ENCODE peak calls at places on chromosome 1, in six cellular contexts. O, V, M, S, A and Z are unnamed samples.

GRCh38 chr1:195899762-195900352 is 708.4 kb downstream of the KCNT2 start:
- DNase-seq in O (no peak), V (peak), M (no peak), S (no peak), A (peak), Z (no peak)

GRCh38 chr1:212514056-212514614 is 81.4 kb downstream of the NENF start:
- DNase-seq in O (no peak), V (peak), M (no peak), S (no peak), A (peak), Z (peak)

GRCh38 chr1:2921970-2922686 is 99.1 kb upstream of the ACTRT2 start:
- DNase-seq in O (peak), V (no peak), M (no peak), S (no peak), A (no peak), Z (no peak)

GRCh38 chr1:170426596-170426995 is 105.4 kb upstream of the GORAB start:
- DNase-seq in O (no peak), V (no peak), M (no peak), S (no peak), A (no peak), Z (no peak)

GRCh38 chr1:172352435-172352834 is 68.0 kb upstream of the C1orf105 start:
- DNase-seq in O (no peak), V (peak), M (no peak), S (no peak), A (peak), Z (no peak)

GRCh38 chr1:76209238-76209637 is 134.7 kb downstream of the ST6GALNAC3 start:
- DNase-seq in O (no peak), V (no peak), M (no peak), S (no peak), A (no peak), Z (no peak)

GRCh38 chr1:77556045-77556444 is 126.4 kb downstream of the ZZZ3 start:
- DNase-seq in O (no peak), V (no peak), M (no peak), S (no peak), A (no peak), Z (no peak)

GRCh38 chr1:2961081-2961480 is 60.2 kb upstream of the ACTRT2 start:
- DNase-seq in O (no peak), V (no peak), M (no peak), S (no peak), A (no peak), Z (no peak)

GRCh38 chr1:29753771-29754607 is 517.7 kb downstream of the PTPRU start:
- DNase-seq in O (no peak), V (no peak), M (no peak), S (no peak), A (no peak), Z (no peak)

GRCh38 chr1:36703526-36704208 is 221.0 kb upstream of the CSF3R start:
- DNase-seq in O (peak), V (peak), M (no peak), S (peak), A (peak), Z (peak)

GRCh38 chr1:247286134-247286670 is 30.3 kb downstream of the VN1R5 start:
- DNase-seq in O (no peak), V (no peak), M (no peak), S (no peak), A (no peak), Z (no peak)

GRCh38 chr1:10324627-10325026 is 74.2 kb upstream of the PGD start:
- DNase-seq in O (no peak), V (no peak), M (no peak), S (no peak), A (no peak), Z (no peak)

GRCh38 chr1:6044481-6045109 is 1.1 kb upstream of the KCNAB2 start:
- DNase-seq in O (no peak), V (no peak), M (no peak), S (no peak), A (no peak), Z (no peak)

GRCh38 chr1:161196111-161196510 is 2.7 kb downstream of the ADAMTS4 start:
- DNase-seq in O (no peak), V (no peak), M (no peak), S (no peak), A (no peak), Z (no peak)

GRCh38 chr1:87953732-87954344 is 625.2 kb downstream of the LMO4 start:
- DNase-seq in O (peak), V (peak), M (peak), S (peak), A (peak), Z (peak)

GRCh38 chr1:109980324-109981127 is 4.0 kb upstream of the AHCYL1 start:
- DNase-seq in O (no peak), V (no peak), M (no peak), S (no peak), A (no peak), Z (peak)

GRCh38 chr1:64038965-64039926 is 164.2 kb upstream of the UBE2U start:
- DNase-seq in O (no peak), V (peak), M (no peak), S (peak), A (peak), Z (peak)

GRCh38 chr1:220300442-220301121 is 28.3 kb upstream of the RAB3GAP2 start:
- DNase-seq in O (no peak), V (peak), M (no peak), S (peak), A (peak), Z (peak)

GRCh38 chr1:197269053-197269452 is 1.0 kb downstream of the CRB1 start:
- DNase-seq in O (no peak), V (no peak), M (no peak), S (no peak), A (no peak), Z (no peak)

GRCh38 chr1:19009126-19009881 is 52.8 kb upstream of the IFFO2 start:
- DNase-seq in O (no peak), V (no peak), M (no peak), S (no peak), A (no peak), Z (no peak)

GRCh38 chr1:12174789-12175455 is 8.1 kb downstream of the TNFRSF1B start:
- DNase-seq in O (no peak), V (no peak), M (no peak), S (no peak), A (no peak), Z (no peak)

GRCh38 chr1:119298687-119299086 is 69.9 kb upstream of the HAO2 start:
- DNase-seq in O (no peak), V (peak), M (no peak), S (no peak), A (peak), Z (no peak)

GRCh38 chr1:61950418-61950817 is 208.1 kb downstream of the PATJ start:
- DNase-seq in O (no peak), V (peak), M (no peak), S (no peak), A (no peak), Z (peak)

GRCh38 chr1:28156821-28157220 is 19.7 kb downstream of the PTAFR start:
- DNase-seq in O (no peak), V (no peak), M (no peak), S (no peak), A (no peak), Z (no peak)

GRCh38 chr1:31413405-31414005 is 492 bp downstream of the SERINC2 start:
- DNase-seq in O (no peak), V (peak), M (no peak), S (no peak), A (peak), Z (peak)

GRCh38 chr1:62436039-62436465 is 797 bp upstream of the USP1 start:
- DNase-seq in O (no peak), V (no peak), M (peak), S (no peak), A (no peak), Z (no peak)

GRCh38 chr1:236081546-236082227 is 16.8 kb upstream of the NID1 start:
- DNase-seq in O (no peak), V (no peak), M (no peak), S (no peak), A (no peak), Z (no peak)

GRCh38 chr1:38125837-38126520 is 79.4 kb upstream of the POU3F1 start:
- DNase-seq in O (no peak), V (no peak), M (no peak), S (no peak), A (no peak), Z (no peak)

GRCh38 chr1:6275826-6276764 is 15.2 kb upstream of the GPR153 start:
- DNase-seq in O (no peak), V (peak), M (no peak), S (no peak), A (peak), Z (no peak)

GRCh38 chr1:90724361-90724760 is 7.3 kb upstream of the BARHL2 start:
- DNase-seq in O (no peak), V (no peak), M (no peak), S (no peak), A (no peak), Z (no peak)

GRCh38 chr1:18658831-18659230 is 28.2 kb downstream of the PAX7 start:
- DNase-seq in O (no peak), V (no peak), M (no peak), S (no peak), A (no peak), Z (no peak)

GRCh38 chr1:222996307-222996983 is 146.6 kb downstream of the TLR5 start:
- DNase-seq in O (no peak), V (no peak), M (no peak), S (no peak), A (no peak), Z (no peak)

GRCh38 chr1:200659269-200659668 is 10.4 kb downstream of the DDX59 start:
- DNase-seq in O (no peak), V (no peak), M (no peak), S (no peak), A (peak), Z (no peak)

GRCh38 chr1:161966076-161966475 is 57.6 kb downstream of the OLFML2B start:
- DNase-seq in O (no peak), V (no peak), M (no peak), S (no peak), A (no peak), Z (no peak)

GRCh38 chr1:85361106-85361505 is 84.7 kb upstream of the BCL10 start:
- DNase-seq in O (no peak), V (peak), M (no peak), S (no peak), A (peak), Z (no peak)

GRCh38 chr1:2544875-2545638 is 11.1 kb upstream of the TNFRSF14 start:
- DNase-seq in O (no peak), V (no peak), M (no peak), S (no peak), A (no peak), Z (no peak)

GRCh38 chr1:12436345-12436658 is 181.7 kb downstream of the DHRS3 start:
- DNase-seq in O (no peak), V (no peak), M (no peak), S (no peak), A (no peak), Z (peak)